ENCODE peak calls at places on chromosomes 12 and 14, in four cellular contexts. C is astrocyte of the spinal cord, Q is AG09309, P is MCF 10A. W is an unnamed sample.

GRCh38 chr12:55745361-55746146 is 2.6 kb downstream of the GDF11 start:
- DNase-seq in C (peak), Q (no peak), P (no peak), W (no peak)

GRCh38 chr14:41922014-41922413 is 315.3 kb downstream of the LRFN5 start:
- DNase-seq in P (no peak), C (no peak), Q (no peak), W (no peak)

GRCh38 chr14:35534130-35534883 is at the start of gene INSM2:
- DNase-seq in Q (no peak), P (peak), C (no peak), W (no peak)

GRCh38 chr12:95622879-95623278 is 71.6 kb upstream of the USP44 start:
- DNase-seq in C (no peak), P (peak), Q (no peak), W (no peak)

GRCh38 chr14:57998731-57999130 is 132.8 kb upstream of the SLC35F4 start:
- DNase-seq in C (no peak), P (no peak), Q (no peak), W (no peak)

GRCh38 chr14:53628747-53629146 is 327.9 kb downstream of the BMP4 start:
- DNase-seq in Q (no peak), C (no peak), P (no peak), W (no peak)

GRCh38 chr12:120515496-120515895 is 13.5 kb downstream of the COQ5 start:
- DNase-seq in C (no peak), P (no peak), Q (no peak), W (no peak)

GRCh38 chr12:54993181-54993835 is 8.7 kb upstream of the TESPA1 start:
- DNase-seq in P (peak), Q (peak), C (peak), W (no peak)

GRCh38 chr12:45605624-45606023 is 123.9 kb upstream of the ARID2 start:
- DNase-seq in P (no peak), C (no peak), Q (no peak), W (no peak)

GRCh38 chr12:13205809-13206559 is 9.5 kb downstream of the EMP1 start:
- DNase-seq in Q (peak), C (peak), P (peak), W (no peak)

GRCh38 chr14:101706509-101707284 is 54.8 kb upstream of the PPP2R5C start:
- DNase-seq in C (no peak), P (no peak), Q (no peak), W (no peak)

GRCh38 chr12:89247541-89247942 is 104.8 kb downstream of the DUSP6 start:
- DNase-seq in C (peak), P (no peak), Q (no peak), W (no peak)

GRCh38 chr12:132351751-132352495 is 22.5 kb upstream of the GALNT9 start:
- DNase-seq in C (no peak), Q (no peak), P (no peak), W (no peak)

GRCh38 chr12:15979096-15980091 is 68.3 kb downstream of the DERA start:
- DNase-seq in Q (peak), P (peak), C (peak), W (no peak)

GRCh38 chr12:92608418-92609091 is 94.2 kb upstream of the PLEKHG7 start:
- DNase-seq in P (peak), C (peak), Q (no peak), W (no peak)

GRCh38 chr12:49230176-49230575 is 34.7 kb upstream of the TUBA1C start:
- DNase-seq in C (no peak), Q (no peak), P (no peak), W (no peak)

GRCh38 chr14:80004871-80005270 is 206.4 kb downstream of the DIO2 start:
- DNase-seq in P (no peak), Q (no peak), C (no peak), W (no peak)

GRCh38 chr12:65522956-65523857 is 244.7 kb downstream of the MSRB3 start:
- DNase-seq in C (no peak), P (no peak), Q (no peak), W (no peak)

GRCh38 chr12:63917864-63918742 is 73.6 kb downstream of the SRGAP1 start:
- DNase-seq in C (peak), Q (peak), P (peak), W (no peak)

GRCh38 chr12:132170094-132170636 is 25.9 kb downstream of the NOC4L start:
- DNase-seq in P (peak), Q (peak), C (peak), W (no peak)

GRCh38 chr12:121801601-121802484 is 2.0 kb upstream of the SETD1B start:
- DNase-seq in P (peak), Q (no peak), C (peak), W (no peak)

GRCh38 chr12:93176166-93176565 is 201.6 kb upstream of the NUDT4 start:
- DNase-seq in Q (no peak), P (no peak), C (peak), W (no peak)

GRCh38 chr14:36718216-36718615 is 56.6 kb downstream of the PAX9 start:
- DNase-seq in C (no peak), Q (no peak), P (no peak), W (no peak)

GRCh38 chr14:76112889-76113611 is 38.7 kb upstream of the GPATCH2L start:
- DNase-seq in P (no peak), Q (no peak), C (no peak), W (no peak)

DNA sequence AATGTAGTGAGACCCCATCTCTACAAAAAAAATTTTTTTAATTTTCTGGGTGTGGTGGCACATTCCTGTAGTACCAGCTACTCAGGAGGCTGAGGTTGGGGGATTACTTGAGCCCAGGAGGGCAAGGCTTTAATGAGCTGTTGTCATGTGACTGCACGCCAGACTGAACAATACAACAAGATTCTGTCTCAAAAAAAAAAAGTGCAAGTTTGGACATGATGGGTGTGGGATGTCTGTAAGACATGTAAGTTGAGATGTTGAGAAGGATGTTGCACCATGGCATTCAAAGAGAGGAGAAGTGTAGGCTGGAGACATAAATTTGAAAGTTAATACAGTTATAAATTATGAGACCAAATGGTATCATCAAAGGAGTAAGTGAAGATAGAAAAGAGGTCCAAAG is 23.5 kb downstream of the YEATS4 start:
- DNase-seq in Q (no peak), C (no peak), P (no peak), W (no peak)
- TF ChIP-seq CTCF in Q (no peak), C (no peak), P (no peak), W (no peak)

GRCh38 chr14:59688224-59689170 is 111.9 kb upstream of the CCDC175 start:
- DNase-seq in P (peak), C (peak), Q (peak), W (no peak)
- TF ChIP-seq CTCF in P (peak), C (peak), Q (peak), W (no peak)

GRCh38 chr12:8780389-8780788 is 42.0 kb upstream of the A2ML1 start:
- DNase-seq in Q (peak), P (peak), C (peak), W (no peak)
- TF ChIP-seq CTCF in Q (peak), P (peak), C (peak), W (no peak)

DNA sequence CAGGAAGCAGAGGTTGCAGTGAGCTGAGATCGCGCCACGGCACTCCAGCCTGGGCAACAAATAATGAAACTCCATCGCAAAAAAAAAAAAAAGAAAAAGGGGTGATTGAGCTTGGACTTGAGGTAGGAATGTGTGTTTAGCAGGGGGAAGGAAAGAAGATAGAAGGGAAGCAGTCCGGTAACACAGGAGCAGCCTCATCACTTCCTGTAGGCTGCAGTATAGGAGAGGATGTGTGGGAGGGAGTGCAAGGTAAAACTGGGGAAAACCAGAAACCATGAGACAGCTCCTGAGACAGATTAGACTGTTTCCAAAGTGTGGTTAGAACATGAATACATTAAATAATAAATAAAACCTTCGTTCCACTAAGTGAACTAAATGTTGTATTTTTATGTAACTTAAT is 49.2 kb downstream of the FGD4 start:
- DNase-seq in C (no peak), Q (no peak), P (peak), W (no peak)
- TF ChIP-seq CTCF in C (no peak), Q (no peak), P (no peak), W (no peak)

DNA sequence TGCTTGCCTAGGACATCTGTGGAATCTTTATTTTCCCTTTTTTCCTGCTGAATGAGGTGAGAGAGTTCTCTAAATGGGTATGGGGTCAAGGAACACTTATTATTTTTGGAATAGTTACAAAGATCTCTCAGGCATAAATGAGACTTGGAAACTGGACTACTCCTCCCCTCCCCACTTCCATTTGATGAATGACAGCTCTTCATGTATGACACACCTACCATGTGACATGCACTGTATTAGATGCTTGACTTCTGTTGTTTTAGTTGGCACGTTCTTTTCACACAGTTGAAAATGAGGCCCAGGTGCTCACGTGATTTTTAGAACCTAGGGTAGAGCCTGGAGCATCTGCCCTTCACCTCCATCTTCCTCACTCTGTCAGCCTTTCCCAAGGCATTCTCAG is 62.4 kb downstream of the VCPKMT start:
- DNase-seq in Q (no peak), P (no peak), C (no peak), W (no peak)
- TF ChIP-seq CTCF in Q (no peak), P (no peak), C (no peak), W (no peak)

GRCh38 chr14:74918380-74918779 is 4.7 kb downstream of the RPS6KL1 start:
- DNase-seq in P (no peak), C (no peak), Q (no peak), W (no peak)

GRCh38 chr14:74919421-74920165 is 3.5 kb downstream of the RPS6KL1 start:
- DNase-seq in C (no peak), P (no peak), Q (no peak), W (no peak)

GRCh38 chr14:74921987-74922751 is 891 bp downstream of the RPS6KL1 start:
- DNase-seq in P (no peak), Q (no peak), C (no peak), W (no peak)

GRCh38 chr14:74921053-74921620 is 1.9 kb downstream of the RPS6KL1 start:
- DNase-seq in Q (no peak), C (no peak), P (no peak), W (no peak)

DNA sequence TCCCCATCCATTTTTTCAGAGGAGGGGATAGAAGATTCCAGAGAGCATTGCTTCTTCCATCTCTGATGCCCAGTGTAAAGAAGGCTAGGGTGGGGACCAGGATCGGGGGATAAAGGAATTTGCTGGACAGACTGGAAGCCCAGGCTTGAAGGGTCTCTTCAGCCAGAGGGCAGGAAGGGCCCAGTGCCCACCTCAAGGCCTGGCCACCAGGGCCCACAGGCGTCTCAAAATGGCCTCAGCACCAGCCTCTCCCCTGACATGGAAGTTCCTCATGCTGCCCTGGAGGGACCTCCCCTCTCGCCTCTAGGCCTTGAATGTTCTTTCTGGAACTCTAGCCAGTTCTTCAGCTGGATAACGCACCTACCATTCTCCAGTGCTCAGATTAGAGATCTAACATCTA is 2.8 kb downstream of the RPS6KL1 start:
- DNase-seq in P (no peak), C (no peak), Q (no peak), W (no peak)
- TF ChIP-seq CTCF in P (no peak), C (no peak), Q (no peak), W (no peak)

DNA sequence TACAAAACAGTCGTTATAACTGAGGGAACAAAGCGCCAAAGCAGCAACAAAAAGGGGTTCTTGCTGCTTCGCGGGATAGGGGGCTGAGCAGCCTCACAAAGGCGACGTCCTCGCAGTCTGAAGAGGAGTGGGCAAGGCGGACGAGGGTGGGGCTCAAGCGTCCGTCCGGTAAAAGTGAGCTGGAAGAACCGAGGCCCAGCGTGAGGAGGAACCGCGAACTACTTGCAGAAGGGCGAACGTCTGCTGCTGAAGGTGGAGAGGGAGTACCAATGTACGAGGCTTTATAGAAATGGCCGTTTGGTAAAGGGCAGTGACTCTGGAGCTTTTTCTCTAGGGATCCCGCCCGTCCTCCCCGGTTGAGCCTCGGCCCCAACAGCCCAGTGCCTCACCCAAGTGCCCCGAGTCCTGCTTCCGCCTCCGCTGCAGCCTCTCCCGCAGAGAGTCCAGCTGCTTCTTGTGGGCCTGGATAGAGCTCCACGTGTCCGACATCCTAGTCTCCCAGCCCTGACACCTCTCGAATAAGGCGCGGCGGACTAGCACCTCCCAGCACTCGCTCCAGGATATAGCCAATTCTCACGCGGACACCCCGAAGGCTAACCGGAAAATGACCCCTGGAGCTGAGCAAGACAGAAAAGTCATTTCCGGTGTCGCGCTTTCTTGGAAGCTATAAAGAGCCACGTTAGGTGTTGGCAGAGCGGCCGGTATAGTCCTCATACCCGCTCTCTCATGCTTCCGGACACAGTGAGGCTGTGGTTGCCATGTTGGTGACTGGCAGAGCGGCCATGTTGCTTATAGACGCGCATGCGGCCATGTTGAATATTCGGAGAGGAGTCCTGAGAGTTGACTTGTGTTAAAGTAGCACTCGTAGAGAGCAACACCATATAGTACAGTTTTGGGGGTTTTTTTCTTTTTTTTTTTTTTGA is at the start of gene METTL3:
- DNase-seq in C (peak), P (peak), Q (peak), W (peak)
- TF ChIP-seq CTCF in C (no peak), P (no peak), Q (no peak), W (no peak)

GRCh38 chr12:104701301-104701700 is 244.6 kb downstream of the CHST11 start:
- DNase-seq in Q (no peak), P (no peak), C (no peak), W (no peak)

GRCh38 chr12:104702565-104703139 is 245.9 kb downstream of the CHST11 start:
- DNase-seq in C (peak), Q (no peak), P (no peak), W (peak)

GRCh38 chr12:104701756-104702155 is 245.0 kb downstream of the CHST11 start:
- DNase-seq in Q (no peak), C (no peak), P (no peak), W (no peak)

GRCh38 chr12:104704224-104704623 is 247.5 kb downstream of the CHST11 start:
- DNase-seq in Q (no peak), C (no peak), P (no peak), W (no peak)

GRCh38 chr12:104703372-104703771 is 246.6 kb downstream of the CHST11 start:
- DNase-seq in P (no peak), Q (no peak), C (no peak), W (no peak)
- TF ChIP-seq CTCF in P (no peak), Q (no peak), C (no peak), W (no peak)